ENCODE peak calls at places on chromosomes 13 and 19, in eight cellular contexts. One of them, this sample, is unnamed.

GRCh38 chr13:113112893-113113845 is 7.6 kb downstream of the F7 start:
- DNase-seq in AG04450: no peak
- DNase-seq in suprapubic skin: peak; percentile 52
- DNase-seq in fibroblast of lung: no peak
- DNase-seq in lung: no peak
- DNase-seq in GM23338: no peak
- DNase-seq in kidney: peak; percentile 16
- DNase-seq in body of pancreas: no peak
- DNase-seq in this sample: no peak

GRCh38 chr13:35768551-35768950 is 292.1 kb upstream of the MAB21L1 start:
- DNase-seq in AG04450: no peak
- DNase-seq in suprapubic skin: no peak
- DNase-seq in fibroblast of lung: peak; percentile 76
- DNase-seq in lung: no peak
- DNase-seq in GM23338: no peak
- DNase-seq in kidney: no peak
- DNase-seq in body of pancreas: no peak
- DNase-seq in this sample: no peak

GRCh38 chr13:59409651-59410200 is 754.0 kb downstream of the DIAPH3 start:
- DNase-seq in AG04450: no peak
- DNase-seq in suprapubic skin: no peak
- DNase-seq in fibroblast of lung: peak; percentile 21
- DNase-seq in lung: no peak
- DNase-seq in GM23338: peak; percentile 86
- DNase-seq in kidney: no peak
- DNase-seq in body of pancreas: no peak
- DNase-seq in this sample: no peak

GRCh38 chr13:74132152-74132767 is 1.9 kb downstream of the KLF12 start:
- DNase-seq in AG04450: no peak
- DNase-seq in suprapubic skin: no peak
- DNase-seq in fibroblast of lung: peak; percentile 52
- DNase-seq in lung: no peak
- DNase-seq in GM23338: peak; percentile 21
- DNase-seq in kidney: no peak
- DNase-seq in body of pancreas: peak; percentile 10
- DNase-seq in this sample: peak; percentile 14

GRCh38 chr13:113413898-113414282 is 39.4 kb downstream of the ADPRHL1 start:
- DNase-seq in AG04450: no peak
- DNase-seq in suprapubic skin: no peak
- DNase-seq in fibroblast of lung: no peak
- DNase-seq in lung: no peak
- DNase-seq in GM23338: no peak
- DNase-seq in kidney: peak; percentile 77
- DNase-seq in body of pancreas: no peak
- DNase-seq in this sample: no peak

GRCh38 chr19:44202470-44202869 is 9.9 kb upstream of the ZNF227 start:
- DNase-seq in AG04450: no peak
- DNase-seq in suprapubic skin: no peak
- DNase-seq in fibroblast of lung: no peak
- DNase-seq in lung: no peak
- DNase-seq in GM23338: no peak
- DNase-seq in kidney: no peak
- DNase-seq in body of pancreas: no peak
- DNase-seq in this sample: no peak

GRCh38 chr13:111502957-111503356 is 182.5 kb downstream of the TEX29 start:
- DNase-seq in AG04450: no peak
- DNase-seq in suprapubic skin: no peak
- DNase-seq in fibroblast of lung: no peak
- DNase-seq in lung: no peak
- DNase-seq in GM23338: no peak
- DNase-seq in kidney: peak; percentile 37
- DNase-seq in body of pancreas: no peak
- DNase-seq in this sample: no peak

GRCh38 chr13:108877300-108877699 is 247.9 kb downstream of the MYO16 start:
- DNase-seq in AG04450: no peak
- DNase-seq in suprapubic skin: no peak
- DNase-seq in fibroblast of lung: peak; percentile 26
- DNase-seq in lung: no peak
- DNase-seq in GM23338: no peak
- DNase-seq in kidney: no peak
- DNase-seq in body of pancreas: no peak
- DNase-seq in this sample: no peak

GRCh38 chr13:30371649-30372265 is 50.5 kb upstream of the UBE2L5 start:
- DNase-seq in AG04450: no peak
- DNase-seq in suprapubic skin: no peak
- DNase-seq in fibroblast of lung: peak; percentile 72
- DNase-seq in lung: no peak
- DNase-seq in GM23338: no peak
- DNase-seq in kidney: no peak
- DNase-seq in body of pancreas: peak; percentile 55
- DNase-seq in this sample: peak; percentile 83

GRCh38 chr19:47704024-47704423 is 9.2 kb upstream of the EHD2 start:
- DNase-seq in AG04450: peak; percentile 81
- DNase-seq in suprapubic skin: no peak
- DNase-seq in fibroblast of lung: peak; percentile 91
- DNase-seq in lung: no peak
- DNase-seq in GM23338: no peak
- DNase-seq in kidney: no peak
- DNase-seq in body of pancreas: no peak
- DNase-seq in this sample: no peak

DNA sequence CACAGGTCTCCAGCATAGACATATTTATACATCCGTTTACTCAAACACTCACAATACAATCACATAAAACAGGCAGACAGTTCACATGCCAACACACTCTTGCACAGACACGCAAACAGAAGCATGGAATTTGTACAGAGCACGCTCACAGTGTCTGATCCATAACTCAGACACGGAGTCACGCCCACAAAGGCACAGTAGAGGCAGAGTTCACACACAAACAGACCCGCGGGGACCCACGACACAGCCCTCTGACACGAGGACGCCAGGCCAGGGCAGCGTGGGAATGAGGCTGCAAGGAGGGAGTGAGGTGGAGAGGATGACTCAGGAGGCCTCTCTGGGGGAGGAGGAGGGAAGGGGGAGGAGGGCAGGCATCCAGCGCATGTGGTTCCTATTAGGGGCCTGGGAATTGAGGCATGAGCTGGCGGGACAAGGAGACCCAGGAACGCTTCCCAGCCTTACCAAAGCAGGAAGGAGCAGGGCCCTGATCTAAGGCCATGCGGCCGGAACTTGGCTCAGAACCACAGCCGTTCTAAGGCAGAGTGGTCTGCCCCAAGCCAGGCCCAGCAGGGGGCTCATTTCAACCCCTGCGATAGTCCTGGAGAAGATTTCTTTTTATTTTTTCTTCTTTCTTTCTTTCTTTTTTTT is 9.1 kb upstream of the OLFM2 start:
- DNase-seq in AG04450: peak; percentile 97
- DNase-seq in suprapubic skin: peak; percentile 92
- DNase-seq in fibroblast of lung: peak; percentile 99
- DNase-seq in lung: peak; percentile 64
- DNase-seq in GM23338: peak; percentile 56
- DNase-seq in kidney: peak; percentile 93
- DNase-seq in body of pancreas: peak; percentile 53
- DNase-seq in this sample: no peak
- TF ChIP-seq CTCF in AG04450: peak; percentile 42
- TF ChIP-seq CTCF in suprapubic skin: no peak
- TF ChIP-seq CTCF in fibroblast of lung: peak; percentile 20
- TF ChIP-seq CTCF in lung: no peak
- TF ChIP-seq CTCF in GM23338: no peak
- TF ChIP-seq CTCF in kidney: no peak
- TF ChIP-seq CTCF in body of pancreas: no peak
- TF ChIP-seq CTCF in this sample: no peak

GRCh38 chr19:55688422-55689218 is 13.6 kb downstream of the EPN1 start:
- DNase-seq in AG04450: no peak
- DNase-seq in suprapubic skin: no peak
- DNase-seq in fibroblast of lung: no peak
- DNase-seq in lung: no peak
- DNase-seq in GM23338: no peak
- DNase-seq in kidney: peak; percentile 85
- DNase-seq in body of pancreas: no peak
- DNase-seq in this sample: no peak
- H3K27ac ChIP-seq in AG04450: no peak overlapping the region
- H3K27ac ChIP-seq in suprapubic skin: no peak overlapping the region
- H3K27ac ChIP-seq in fibroblast of lung: no peak overlapping the region
- H3K27ac ChIP-seq in lung: no peak overlapping the region
- H3K27ac ChIP-seq in GM23338: no peak overlapping the region
- H3K27ac ChIP-seq in kidney: no peak overlapping the region
- H3K27ac ChIP-seq in body of pancreas: no peak overlapping the region
- H3K27ac ChIP-seq in this sample: no peak overlapping the region

DNA sequence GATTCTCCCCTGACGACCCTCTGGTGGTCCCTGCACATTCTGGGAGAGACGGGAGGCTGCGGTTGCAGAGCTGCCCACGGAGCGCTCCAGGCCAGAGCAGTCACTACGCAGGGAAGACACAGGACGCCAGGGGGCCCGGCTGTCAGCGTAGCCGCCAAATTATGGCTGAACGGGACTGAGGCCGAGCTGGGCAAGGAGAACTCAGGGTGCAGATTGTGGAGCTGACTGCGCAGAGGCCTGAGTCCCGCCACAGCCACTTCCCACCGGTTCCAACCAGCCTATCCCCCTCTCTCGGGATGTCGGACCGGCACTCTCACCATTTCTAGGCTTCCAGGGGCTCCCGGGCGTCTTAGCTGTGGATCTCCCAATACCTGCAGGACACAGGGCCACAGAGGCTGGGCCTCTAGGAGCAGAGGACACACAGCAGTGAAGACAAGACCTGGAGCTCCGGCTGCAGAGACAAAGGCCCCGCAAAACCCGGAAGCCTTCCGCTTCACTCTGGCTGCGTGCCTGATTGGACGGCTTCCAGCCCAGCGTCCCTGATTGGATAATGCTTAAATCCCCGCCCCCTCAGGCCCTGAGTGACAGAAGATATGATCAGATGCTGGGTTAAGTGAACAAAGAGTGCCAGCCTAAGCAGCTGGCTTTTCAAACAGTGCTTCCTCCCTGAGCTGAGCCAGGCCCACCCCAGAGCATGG is at the start of gene ZNF737:
- DNase-seq in AG04450: peak; percentile 91
- DNase-seq in suprapubic skin: peak; percentile 99
- DNase-seq in fibroblast of lung: peak; percentile 93
- DNase-seq in lung: peak; percentile 96
- DNase-seq in GM23338: peak; percentile 99
- DNase-seq in kidney: peak; percentile 98
- DNase-seq in body of pancreas: peak; percentile 100
- DNase-seq in this sample: peak; percentile 89
- TF ChIP-seq CTCF in AG04450: peak; percentile 34
- TF ChIP-seq CTCF in suprapubic skin: peak; percentile 26
- TF ChIP-seq CTCF in fibroblast of lung: peak; percentile 32
- TF ChIP-seq CTCF in lung: no peak
- TF ChIP-seq CTCF in GM23338: peak; percentile 24
- TF ChIP-seq CTCF in kidney: no peak
- TF ChIP-seq CTCF in body of pancreas: peak; percentile 55
- TF ChIP-seq CTCF in this sample: peak; percentile 30

GRCh38 chr19:45643024-45643926 is 4.1 kb upstream of the EML2 start:
- DNase-seq in AG04450: peak; percentile 49
- DNase-seq in suprapubic skin: peak; percentile 88
- DNase-seq in fibroblast of lung: peak; percentile 63
- DNase-seq in lung: peak; percentile 87
- DNase-seq in GM23338: peak; percentile 92
- DNase-seq in kidney: peak; percentile 91
- DNase-seq in body of pancreas: peak; percentile 91
- DNase-seq in this sample: peak; percentile 86

GRCh38 chr19:45641274-45642105 is 2.3 kb upstream of the EML2 start:
- DNase-seq in AG04450: no peak
- DNase-seq in suprapubic skin: peak; percentile 94
- DNase-seq in fibroblast of lung: peak; percentile 70
- DNase-seq in lung: peak; percentile 93
- DNase-seq in GM23338: peak; percentile 100
- DNase-seq in kidney: peak; percentile 93
- DNase-seq in body of pancreas: peak; percentile 98
- DNase-seq in this sample: peak; percentile 38

GRCh38 chr19:45637890-45638667 is 1.1 kb downstream of the EML2 start:
- DNase-seq in AG04450: no peak
- DNase-seq in suprapubic skin: no peak
- DNase-seq in fibroblast of lung: peak; percentile 65
- DNase-seq in lung: no peak
- DNase-seq in GM23338: peak; percentile 63
- DNase-seq in kidney: no peak
- DNase-seq in body of pancreas: peak; percentile 22
- DNase-seq in this sample: no peak

GRCh38 chr19:45638930-45639729 is at the start of gene EML2:
- DNase-seq in AG04450: no peak
- DNase-seq in suprapubic skin: peak; percentile 84
- DNase-seq in fibroblast of lung: peak; percentile 39
- DNase-seq in lung: peak; percentile 47
- DNase-seq in GM23338: peak; percentile 97
- DNase-seq in kidney: peak; percentile 83
- DNase-seq in body of pancreas: peak; percentile 73
- DNase-seq in this sample: peak; percentile 47

DNA sequence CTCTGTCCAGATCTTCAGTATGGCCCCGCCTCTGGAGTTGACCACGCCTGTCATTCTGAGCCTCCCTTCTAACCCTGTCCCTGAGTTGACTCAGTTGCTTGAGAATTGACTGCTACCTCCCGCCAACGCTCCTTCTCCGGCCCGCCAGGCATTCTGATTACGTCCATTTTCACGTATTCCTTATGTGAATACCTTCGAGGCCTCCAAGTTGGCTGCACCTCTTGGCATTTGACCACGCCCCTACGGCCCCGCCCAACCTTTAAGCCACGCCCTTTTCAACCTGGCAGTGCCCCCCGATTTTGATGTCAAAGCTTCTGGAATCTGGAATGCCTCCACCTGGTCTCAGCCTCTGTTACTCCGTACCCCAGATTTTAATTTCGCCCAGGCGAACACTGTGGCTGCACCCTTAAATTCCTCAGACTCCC is 1.7 kb upstream of the EML2 start:
- DNase-seq in AG04450: no peak
- DNase-seq in suprapubic skin: no peak
- DNase-seq in fibroblast of lung: no peak
- DNase-seq in lung: peak; percentile 62
- DNase-seq in GM23338: peak; percentile 89
- DNase-seq in kidney: no peak
- DNase-seq in body of pancreas: peak; percentile 58
- DNase-seq in this sample: peak; percentile 7
- H3K27ac ChIP-seq in AG04450: peak overlapping the region; percentile 31
- H3K27ac ChIP-seq in suprapubic skin: peak overlapping the region; percentile 63
- H3K27ac ChIP-seq in fibroblast of lung: peak overlapping the region; percentile 52
- H3K27ac ChIP-seq in lung: peak overlapping the region; percentile 92
- H3K27ac ChIP-seq in GM23338: peak overlapping the region; percentile 51
- H3K27ac ChIP-seq in kidney: no peak overlapping the region
- H3K27ac ChIP-seq in body of pancreas: peak overlapping the region; percentile 21
- H3K27ac ChIP-seq in this sample: peak overlapping the region; percentile 92

This sample was measured in CD4-positive, alpha-beta T cell.